ENCODE peak calls at places on chromosome 12, in eight cellular contexts. T is psoas muscle, S is adrenal gland, J is left ventricle myocardium inferior, O is keratinocyte, X is right atrium auricular region, L is Peyer's patch, H is K562. Q is an unnamed sample.

GRCh38 chr12:102043928-102044327 is 17.9 kb downstream of the WASHC3 start:
- DNase-seq in O (no peak), X (no peak), H (no peak), J (no peak), T (no peak), S (no peak), L (no peak), Q (no peak)

GRCh38 chr12:95051241-95051640 is 22.2 kb downstream of the NR2C1 start:
- DNase-seq in H (no peak), T (no peak), S (no peak), O (no peak), L (no peak), J (no peak), X (no peak), Q (no peak)

GRCh38 chr12:83848702-83849101 is 1063.9 kb downstream of the SLC6A15 start:
- DNase-seq in L (no peak), S (no peak), J (no peak), X (no peak), O (no peak), H (no peak), T (no peak), Q (no peak)

GRCh38 chr12:105659355-105660075 is 329.0 kb downstream of the C12orf75 start:
- DNase-seq in T (peak; percentile 58), O (peak; percentile 66), X (no peak), J (peak; percentile 35), L (no peak), S (no peak), H (no peak), Q (no peak)

GRCh38 chr12:94599189-94599588 is 51.2 kb downstream of the TMCC3 start:
- DNase-seq in O (no peak), H (no peak), J (no peak), S (no peak), L (no peak), X (no peak), T (no peak), Q (no peak)

GRCh38 chr12:125289965-125290364 is 224.7 kb downstream of the AACS start:
- DNase-seq in X (no peak), H (no peak), S (no peak), J (no peak), L (no peak), O (no peak), T (no peak), Q (no peak)

GRCh38 chr12:88420460-88420859 is 159.8 kb downstream of the KITLG start:
- DNase-seq in H (no peak), L (no peak), J (no peak), X (no peak), O (peak; percentile 21), S (no peak), T (no peak), Q (no peak)

GRCh38 chr12:65826513-65827171 is 2.4 kb downstream of the HMGA2 start:
- DNase-seq in X (no peak), L (no peak), S (no peak), O (no peak), J (no peak), H (no peak), T (no peak), Q (peak; percentile 18)

GRCh38 chr12:103495783-103496456 is at the start of gene C12orf42:
- DNase-seq in O (no peak), L (peak; percentile 65), X (no peak), H (no peak), S (no peak), T (no peak), J (no peak), Q (peak; percentile 38)

GRCh38 chr12:120833849-120834248 is 70.3 kb downstream of the SPPL3 start:
- DNase-seq in J (no peak), S (no peak), O (no peak), L (no peak), H (no peak), X (no peak), T (no peak), Q (no peak)

GRCh38 chr12:9911708-9912107 is 20.5 kb downstream of the CLEC2A start:
- DNase-seq in J (no peak), S (no peak), X (no peak), L (no peak), T (no peak), O (no peak), H (no peak), Q (no peak)
- H3K4me3 ChIP-seq in J (no peak overlapping the region), S (no peak overlapping the region), X (no peak overlapping the region), L (no peak overlapping the region), T (no peak overlapping the region), O (no peak overlapping the region), H (no peak overlapping the region), Q (no peak overlapping the region)

GRCh38 chr12:48923117-48923516 is 2.2 kb downstream of the FKBP11 start:
- DNase-seq in H (no peak), X (no peak), L (no peak), S (no peak), J (no peak), T (no peak), O (no peak), Q (no peak)

DNA sequence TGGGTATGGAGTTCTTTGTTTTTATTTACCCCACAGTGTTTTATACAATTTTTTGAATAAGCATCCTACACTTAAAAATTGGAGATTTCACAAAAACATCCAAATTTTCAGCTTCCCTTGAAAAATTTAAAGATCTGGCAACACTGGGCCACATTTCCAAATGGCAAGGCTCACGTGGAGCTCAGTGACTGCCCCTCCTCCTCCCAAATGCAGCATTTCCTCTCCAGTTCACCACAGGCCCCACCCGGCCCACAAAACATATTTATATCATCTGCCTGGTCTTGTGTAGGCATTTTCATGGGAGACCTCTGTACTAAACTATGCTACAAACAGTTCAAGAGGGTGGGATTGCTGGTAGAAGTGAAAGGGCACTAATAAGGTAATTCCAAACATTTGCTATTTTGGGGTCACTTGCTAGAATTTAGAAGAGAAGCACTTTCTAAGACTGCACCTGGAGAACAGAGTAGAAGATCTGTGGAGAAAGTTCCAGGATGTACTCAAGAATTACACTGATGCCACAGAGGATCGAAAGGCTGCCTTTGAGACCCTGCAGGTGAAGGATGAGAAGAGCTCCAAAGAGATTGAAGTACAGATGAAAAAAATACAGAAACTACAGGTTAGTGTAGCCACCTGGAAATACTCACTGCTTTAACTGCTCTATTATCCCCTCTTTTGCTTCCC is 7.3 kb downstream of the FKBP11 start:
- DNase-seq in L (peak; percentile 64), O (no peak), S (no peak), J (no peak), T (no peak), H (no peak), X (no peak), Q (no peak)
- H3K4me3 ChIP-seq in L (peak overlapping the region; percentile 1), O (no peak overlapping the region), S (no peak overlapping the region), J (no peak overlapping the region), T (no peak overlapping the region), H (no peak overlapping the region), X (no peak overlapping the region), Q (no peak overlapping the region)

DNA sequence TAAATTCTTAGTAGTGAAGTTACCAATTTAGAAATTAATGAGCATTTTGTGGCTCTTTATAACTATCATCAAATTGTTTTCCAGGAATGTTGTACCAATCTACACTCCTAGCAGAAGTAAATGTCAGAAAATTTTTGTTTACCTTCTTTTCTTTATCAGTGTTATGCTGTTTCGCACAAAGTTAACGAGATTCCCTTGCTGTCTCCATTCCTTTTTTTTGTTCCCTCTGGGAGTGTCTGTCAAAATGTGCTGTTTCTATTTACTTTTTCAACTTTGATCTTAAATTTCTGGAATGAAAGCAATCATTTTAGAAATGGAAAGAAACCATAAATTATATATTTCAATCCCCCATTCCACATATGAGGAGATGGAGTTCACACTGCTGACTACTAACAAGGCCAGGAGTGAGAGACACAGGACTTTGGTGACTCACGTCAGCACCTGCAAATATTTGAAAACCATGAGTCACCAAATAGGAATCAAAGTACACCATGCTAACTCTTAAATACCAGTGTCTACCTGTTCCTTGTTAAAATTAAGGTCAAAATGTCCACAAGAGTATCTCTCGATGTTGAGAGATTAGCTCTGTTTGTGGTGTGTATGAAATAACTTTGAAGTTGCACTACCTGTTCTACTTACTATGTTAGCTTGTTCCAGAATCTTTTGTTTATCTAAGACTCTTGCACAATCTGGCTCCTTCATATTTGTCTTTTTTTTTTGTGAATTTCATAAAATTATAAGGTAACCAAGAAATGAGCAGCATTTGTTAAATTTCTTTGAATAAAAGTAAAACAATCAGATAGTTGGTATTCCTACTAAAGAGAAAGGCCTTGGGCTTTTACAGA is 106.0 kb downstream of the RMST start:
- DNase-seq in L (no peak), J (no peak), X (no peak), T (no peak), S (no peak), O (peak; percentile 68), H (no peak), Q (peak; percentile 27)
- H3K4me3 ChIP-seq in L (no peak overlapping the region), J (no peak overlapping the region), X (no peak overlapping the region), T (no peak overlapping the region), S (no peak overlapping the region), O (no peak overlapping the region), H (no peak overlapping the region), Q (no peak overlapping the region)

DNA sequence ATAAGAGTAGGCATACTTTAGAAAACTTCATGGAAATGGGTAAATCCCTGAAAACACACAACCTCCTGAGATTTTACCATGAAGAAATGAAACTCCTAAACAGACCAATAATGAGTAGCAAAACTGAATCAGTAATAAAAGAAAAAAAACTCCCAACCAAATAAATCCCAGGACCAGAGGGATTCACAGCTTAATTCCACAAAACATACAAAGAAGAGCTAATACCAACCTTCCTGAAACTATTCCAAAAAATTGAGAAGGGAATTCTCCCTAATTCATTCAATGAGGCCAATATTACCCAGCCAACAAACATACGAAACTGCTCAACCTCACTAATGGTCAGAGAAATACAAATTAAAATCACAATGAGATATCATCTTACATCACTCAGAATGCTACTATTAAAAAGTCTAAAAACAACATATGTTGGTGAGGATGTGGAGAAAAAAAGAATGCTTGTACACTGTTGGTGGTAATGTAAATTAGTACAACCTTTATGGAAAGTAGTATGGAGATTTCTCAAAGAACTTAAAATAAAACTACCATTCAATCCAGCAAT is 97.3 kb upstream of the ST8SIA1 start:
- DNase-seq in J (no peak), L (no peak), T (no peak), X (no peak), S (no peak), H (no peak), O (no peak), Q (no peak)
- H3K4me3 ChIP-seq in J (no peak overlapping the region), L (no peak overlapping the region), T (no peak overlapping the region), X (no peak overlapping the region), S (no peak overlapping the region), H (no peak overlapping the region), O (no peak overlapping the region), Q (no peak overlapping the region)

GRCh38 chr12:12555656-12556055 is 7.0 kb downstream of the DUSP16 start:
- DNase-seq in L (no peak), T (no peak), X (no peak), J (no peak), S (no peak), O (no peak), H (no peak), Q (no peak)

GRCh38 chr12:12558291-12558690 is 4.4 kb downstream of the DUSP16 start:
- DNase-seq in J (no peak), S (peak; percentile 36), L (no peak), H (no peak), T (no peak), X (no peak), O (no peak), Q (no peak)

GRCh38 chr12:12559699-12560296 is 2.9 kb downstream of the DUSP16 start:
- DNase-seq in O (no peak), L (no peak), X (no peak), S (no peak), H (no peak), T (no peak), J (no peak), Q (no peak)

GRCh38 chr12:12560587-12561304 is 1.9 kb downstream of the DUSP16 start:
- DNase-seq in X (peak; percentile 70), S (peak; percentile 73), J (no peak), L (peak; percentile 46), O (peak; percentile 38), H (peak; percentile 8), T (no peak), Q (peak; percentile 74)

GRCh38 chr12:12557733-12558132 is 4.9 kb downstream of the DUSP16 start:
- DNase-seq in X (no peak), J (no peak), O (no peak), H (no peak), L (no peak), S (no peak), T (no peak), Q (no peak)
- H3K4me3 ChIP-seq in X (no peak overlapping the region), J (no peak overlapping the region), O (no peak overlapping the region), H (no peak overlapping the region), L (no peak overlapping the region), S (no peak overlapping the region), T (no peak overlapping the region), Q (no peak overlapping the region)

Q was measured in colonic mucosa.